ENCODE peak calls at places on chromosomes 13 and 19, in five cellular contexts. M is activated naive CD4-positive, alpha-beta T cell treated with anti-CD3 and anti-CD28 coated beads for 36 hours; U is stimulated activated CD4-positive, alpha-beta T cell treated with anti-CD3 and anti-CD28 coated beads, Interleukin-1b, Interleukin-23, amount 100 ng/mL, for 4 hours; E is memory B cell; D is ACHN. A is an unnamed sample.

GRCh38 chr13:102591988-102592781 is 4.6 kb upstream of the TPP2 start:
- DNase-seq in M (peak), U (peak), E (peak), D (peak), A (peak)

GRCh38 chr13:108961542-108962125 is 332.2 kb downstream of the MYO16 start:
- DNase-seq in M (no peak), U (no peak), E (no peak), D (peak), A (peak)

GRCh38 chr19:56748443-56748842 is 76.9 kb upstream of the ZNF835 start:
- DNase-seq in M (no peak), U (no peak), E (no peak), D (peak), A (peak)

GRCh38 chr13:48155850-48156249 is 60.9 kb upstream of the MED4 start:
- DNase-seq in M (peak), U (no peak), E (no peak), D (peak), A (no peak)

GRCh38 chr19:16650821-16651220 is 9.1 kb downstream of the SMIM7 start:
- DNase-seq in M (no peak), U (no peak), E (no peak), D (no peak), A (no peak)

GRCh38 chr13:97757807-97758206 is 195.7 kb upstream of the IPO5 start:
- DNase-seq in M (no peak), U (no peak), E (no peak), D (no peak), A (no peak)

GRCh38 chr13:22848539-22849052 is 332.2 kb upstream of the SGCG start:
- DNase-seq in M (no peak), U (no peak), E (no peak), D (peak), A (peak)

GRCh38 chr13:93476175-93476574 is 249.6 kb downstream of the GPC6 start:
- DNase-seq in M (no peak), U (no peak), E (no peak), D (peak), A (no peak)

GRCh38 chr13:95607363-95607762 is 37.1 kb downstream of the DZIP1 start:
- DNase-seq in M (no peak), U (no peak), E (no peak), D (no peak), A (no peak)

GRCh38 chr13:94710081-94710809 is 2.1 kb downstream of the SOX21 start:
- DNase-seq in M (no peak), U (no peak), E (no peak), D (no peak), A (no peak)

GRCh38 chr19:7540761-7541480 is 5.4 kb downstream of the PNPLA6 start:
- DNase-seq in M (peak), U (no peak), E (no peak), D (no peak), A (peak)

GRCh38 chr19:46878613-46879375 is 18.0 kb downstream of the ARHGAP35 start:
- DNase-seq in M (no peak), U (no peak), E (no peak), D (peak), A (no peak)

GRCh38 chr13:68923995-68924394 is 1183.6 kb upstream of the ATXN8OS start:
- DNase-seq in M (no peak), U (no peak), E (no peak), D (no peak), A (no peak)

GRCh38 chr19:28497887-28498286 is 715.1 kb downstream of the UQCRFS1 start:
- DNase-seq in M (no peak), U (no peak), E (no peak), D (no peak), A (no peak)

GRCh38 chr13:53250272-53250875 is 221.8 kb downstream of the OLFM4 start:
- DNase-seq in M (peak), U (no peak), E (no peak), D (peak), A (peak)

GRCh38 chr19:39409207-39409885 is 2.7 kb downstream of the ZFP36 start:
- DNase-seq in M (peak), U (peak), E (peak), D (peak), A (no peak)

GRCh38 chr13:97254809-97255208 is 32.7 kb downstream of the MBNL2 start:
- DNase-seq in M (no peak), U (no peak), E (no peak), D (peak), A (no peak)

A was measured in SK-N-DZ.